ENCODE peak calls at places on chromosomes 12 and 14, in four cellular contexts. One of them, this sample, is unnamed.
A peak's percentile ranks its signal among the peaks of the same experiment; 100 is the strongest.

GRCh38 chr14:89219056-89219455 is 198.0 kb downstream of the FOXN3 start:
- DNase-seq in GM23338: no peak
- DNase-seq in PC-3: no peak
- DNase-seq in GM23248: no peak
- DNase-seq in this sample: no peak

GRCh38 chr14:99603471-99603933 is 505 bp downstream of the CCDC85C start:
- DNase-seq in GM23338: peak; percentile 53
- DNase-seq in GM23248: peak; percentile 62
- DNase-seq in PC-3: peak; percentile 25
- DNase-seq in this sample: no peak

GRCh38 chr12:51329742-51330141 is 5.8 kb upstream of the BIN2 start:
- DNase-seq in GM23338: no peak
- DNase-seq in GM23248: no peak
- DNase-seq in PC-3: no peak
- DNase-seq in this sample: no peak

GRCh38 chr12:91651728-91652127 is 469.1 kb upstream of the DCN start:
- DNase-seq in GM23338: no peak
- DNase-seq in GM23248: no peak
- DNase-seq in PC-3: no peak
- DNase-seq in this sample: no peak

GRCh38 chr14:51395361-51395849 is 155.4 kb downstream of the TMX1 start:
- DNase-seq in PC-3: peak; percentile 71
- DNase-seq in GM23248: peak; percentile 78
- DNase-seq in GM23338: peak; percentile 26
- DNase-seq in this sample: peak; percentile 33

GRCh38 chr12:3998968-3999792 is 126.0 kb upstream of the PARP11 start:
- DNase-seq in PC-3: no peak
- DNase-seq in GM23338: peak; percentile 28
- DNase-seq in GM23248: no peak
- DNase-seq in this sample: no peak

GRCh38 chr14:89167705-89168104 is 249.3 kb downstream of the FOXN3 start:
- DNase-seq in GM23248: no peak
- DNase-seq in PC-3: no peak
- DNase-seq in GM23338: peak; percentile 17
- DNase-seq in this sample: no peak

GRCh38 chr12:88889326-88890110 is 309.2 kb upstream of the KITLG start:
- DNase-seq in PC-3: peak; percentile 44
- DNase-seq in GM23338: no peak
- DNase-seq in GM23248: peak; percentile 38
- DNase-seq in this sample: no peak

GRCh38 chr12:177336-177979 is 36.5 kb downstream of the SLC6A12 start:
- DNase-seq in GM23338: no peak
- DNase-seq in GM23248: no peak
- DNase-seq in PC-3: no peak
- DNase-seq in this sample: no peak

GRCh38 chr12:102833687-102834435 is 83.2 kb downstream of the PAH start:
- DNase-seq in PC-3: peak; percentile 17
- DNase-seq in GM23338: peak; percentile 79
- DNase-seq in GM23248: peak; percentile 30
- DNase-seq in this sample: no peak

GRCh38 chr12:41061189-41061588 is 126.9 kb upstream of the PDZRN4 start:
- DNase-seq in PC-3: no peak
- DNase-seq in GM23338: no peak
- DNase-seq in GM23248: no peak
- DNase-seq in this sample: no peak

GRCh38 chr12:8709124-8709830 is 11.5 kb downstream of the RIMKLB start:
- DNase-seq in GM23248: peak; percentile 42
- DNase-seq in PC-3: no peak
- DNase-seq in GM23338: no peak
- DNase-seq in this sample: no peak

GRCh38 chr12:115203661-115204060 is 519.7 kb upstream of the TBX3 start:
- DNase-seq in GM23338: no peak
- DNase-seq in GM23248: peak; percentile 41
- DNase-seq in PC-3: peak; percentile 35
- DNase-seq in this sample: no peak

GRCh38 chr12:43976027-43976426 is 140.1 kb downstream of the TMEM117 start:
- DNase-seq in PC-3: no peak
- DNase-seq in GM23338: no peak
- DNase-seq in GM23248: peak; percentile 36
- DNase-seq in this sample: no peak

GRCh38 chr12:3730111-3730510 is 22.8 kb downstream of the CRACR2A start:
- DNase-seq in GM23248: no peak
- DNase-seq in PC-3: no peak
- DNase-seq in GM23338: no peak
- DNase-seq in this sample: no peak

GRCh38 chr14:101781240-101782061 is 19.9 kb downstream of the PPP2R5C start:
- DNase-seq in GM23248: peak; percentile 62
- DNase-seq in PC-3: no peak
- DNase-seq in GM23338: peak; percentile 25
- DNase-seq in this sample: no peak

GRCh38 chr12:49335955-49336644 is 888 bp downstream of the C1QL4 start:
- DNase-seq in GM23338: peak; percentile 29
- DNase-seq in GM23248: no peak
- DNase-seq in PC-3: no peak
- DNase-seq in this sample: no peak

GRCh38 chr12:20415013-20415412 is 46.7 kb downstream of the PDE3A start:
- DNase-seq in PC-3: no peak
- DNase-seq in GM23338: no peak
- DNase-seq in GM23248: no peak
- DNase-seq in this sample: no peak

GRCh38 chr14:63759454-63759853 is 31.6 kb upstream of the SGPP1 start:
- DNase-seq in GM23338: no peak
- DNase-seq in GM23248: peak; percentile 52
- DNase-seq in PC-3: no peak
- DNase-seq in this sample: no peak

GRCh38 chr12:54394281-54394719 is 9.8 kb upstream of the ZNF385A start:
- DNase-seq in GM23338: peak; percentile 96
- DNase-seq in GM23248: peak; percentile 72
- DNase-seq in PC-3: peak; percentile 88
- DNase-seq in this sample: no peak

GRCh38 chr12:51819851-51820720 is 28.4 kb downstream of the FIGNL2 start:
- DNase-seq in PC-3: no peak
- DNase-seq in GM23248: peak; percentile 80
- DNase-seq in GM23338: peak; percentile 22
- DNase-seq in this sample: no peak

GRCh38 chr14:22502007-22502406 is 87.0 kb downstream of the DAD1 start:
- DNase-seq in GM23248: no peak
- DNase-seq in GM23338: no peak
- DNase-seq in PC-3: peak; percentile 39
- DNase-seq in this sample: no peak

GRCh38 chr14:26427059-26427458 is 170.8 kb downstream of the NOVA1 start:
- DNase-seq in GM23338: no peak
- DNase-seq in GM23248: peak; percentile 41
- DNase-seq in PC-3: no peak
- DNase-seq in this sample: no peak

GRCh38 chr14:98138666-98139065 is 1133.3 kb downstream of the BCL11B start:
- DNase-seq in PC-3: peak; percentile 30
- DNase-seq in GM23248: peak; percentile 47
- DNase-seq in GM23338: peak; percentile 88
- DNase-seq in this sample: no peak

GRCh38 chr14:101736071-101736470 is 25.4 kb upstream of the PPP2R5C start:
- DNase-seq in PC-3: no peak
- DNase-seq in GM23248: no peak
- DNase-seq in GM23338: no peak
- DNase-seq in this sample: no peak

GRCh38 chr14:96940009-96940408 is 142.8 kb downstream of the VRK1 start:
- DNase-seq in PC-3: peak; percentile 30
- DNase-seq in GM23248: peak; percentile 2
- DNase-seq in GM23338: peak; percentile 27
- DNase-seq in this sample: no peak

GRCh38 chr12:8644345-8645248 is 18.0 kb downstream of the MFAP5 start:
- DNase-seq in PC-3: no peak
- DNase-seq in GM23338: no peak
- DNase-seq in GM23248: peak; percentile 16
- DNase-seq in this sample: peak; percentile 4

GRCh38 chr14:39040529-39040928 is 62.5 kb downstream of the SEC23A start:
- DNase-seq in PC-3: no peak
- DNase-seq in GM23338: no peak
- DNase-seq in GM23248: no peak
- DNase-seq in this sample: no peak

GRCh38 chr14:39034481-39035296 is 68.3 kb downstream of the SEC23A start:
- DNase-seq in PC-3: peak; percentile 10
- DNase-seq in GM23338: peak; percentile 64
- DNase-seq in GM23248: peak; percentile 52
- DNase-seq in this sample: no peak

GRCh38 chr14:39036760-39037159 is 66.3 kb downstream of the SEC23A start:
- DNase-seq in GM23338: no peak
- DNase-seq in PC-3: no peak
- DNase-seq in GM23248: no peak
- DNase-seq in this sample: no peak

GRCh38 chr14:39035336-39035735 is 67.7 kb downstream of the SEC23A start:
- DNase-seq in PC-3: no peak
- DNase-seq in GM23248: no peak
- DNase-seq in GM23338: no peak
- DNase-seq in this sample: no peak

GRCh38 chr14:39038542-39038941 is 64.5 kb downstream of the SEC23A start:
- DNase-seq in GM23338: no peak
- DNase-seq in PC-3: no peak
- DNase-seq in GM23248: no peak
- DNase-seq in this sample: no peak
- H3K9me2 ChIP-seq in GM23338: no peaks in the 10 kb centered on the region
- H3K9me2 ChIP-seq in PC-3: no peaks in the 10 kb centered on the region
- H3K9me2 ChIP-seq in GM23248: no peaks in the 10 kb centered on the region
- H3K9me2 ChIP-seq in this sample: no peaks in the 10 kb centered on the region

DNA sequence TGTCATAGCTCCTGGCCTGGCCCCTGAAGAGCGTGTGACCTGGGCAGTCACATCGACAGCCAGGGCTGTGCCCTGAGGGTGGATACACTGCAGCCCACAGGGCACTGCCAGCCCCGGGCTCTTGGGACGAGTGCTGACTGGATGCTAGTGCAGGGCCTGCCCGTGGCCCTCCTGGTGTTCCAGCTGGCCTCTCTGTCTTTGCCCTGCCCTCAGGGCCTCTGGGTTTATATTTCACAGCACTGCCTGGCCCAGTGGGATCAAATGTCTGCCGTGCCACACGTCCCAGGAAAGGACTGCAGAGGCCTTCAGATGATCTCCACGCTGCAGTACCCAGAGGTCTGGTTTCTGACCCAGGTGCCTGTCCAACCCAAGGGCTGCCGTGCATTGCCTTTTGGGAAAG is 10.1 kb upstream of the CCDC197 start:
- DNase-seq in GM23338: no peak
- DNase-seq in GM23248: no peak
- DNase-seq in PC-3: no peak
- DNase-seq in this sample: no peak
- H3K27ac ChIP-seq in GM23338: no peak overlapping the region
- H3K27ac ChIP-seq in GM23248: no peak overlapping the region
- H3K27ac ChIP-seq in PC-3: no peak overlapping the region
- H3K27ac ChIP-seq in this sample: no peak overlapping the region

GRCh38 chr14:54387328-54387727 is 9.5 kb upstream of the CDKN3 start:
- DNase-seq in PC-3: no peak
- DNase-seq in GM23338: no peak
- DNase-seq in GM23248: no peak
- DNase-seq in this sample: no peak
- H3F3A ChIP-seq in PC-3: no peaks in the 10 kb centered on the region
- H3F3A ChIP-seq in GM23338: peaks cover 3% of the 10 kb centered on the region
- H3F3A ChIP-seq in GM23248: no peaks in the 10 kb centered on the region
- H3F3A ChIP-seq in this sample: no peaks in the 10 kb centered on the region

GRCh38 chr14:90658541-90658967 is 157.7 kb downstream of the TTC7B start:
- DNase-seq in GM23338: no peak
- DNase-seq in PC-3: peak; percentile 75
- DNase-seq in GM23248: peak; percentile 60
- DNase-seq in this sample: peak; percentile 42
- H3K9me2 ChIP-seq in GM23338: no peaks in the 10 kb centered on the region
- H3K9me2 ChIP-seq in PC-3: no peaks in the 10 kb centered on the region
- H3K9me2 ChIP-seq in GM23248: no peaks in the 10 kb centered on the region
- H3K9me2 ChIP-seq in this sample: no peaks in the 10 kb centered on the region

GRCh38 chr12:71786840-71787239 is 32.2 kb downstream of the RAB21 start:
- DNase-seq in GM23338: no peak
- DNase-seq in PC-3: no peak
- DNase-seq in GM23248: no peak
- DNase-seq in this sample: no peak
- H3K27ac ChIP-seq in GM23338: no peak overlapping the region
- H3K27ac ChIP-seq in PC-3: no peak overlapping the region
- H3K27ac ChIP-seq in GM23248: no peak overlapping the region
- H3K27ac ChIP-seq in this sample: no peak overlapping the region

DNA sequence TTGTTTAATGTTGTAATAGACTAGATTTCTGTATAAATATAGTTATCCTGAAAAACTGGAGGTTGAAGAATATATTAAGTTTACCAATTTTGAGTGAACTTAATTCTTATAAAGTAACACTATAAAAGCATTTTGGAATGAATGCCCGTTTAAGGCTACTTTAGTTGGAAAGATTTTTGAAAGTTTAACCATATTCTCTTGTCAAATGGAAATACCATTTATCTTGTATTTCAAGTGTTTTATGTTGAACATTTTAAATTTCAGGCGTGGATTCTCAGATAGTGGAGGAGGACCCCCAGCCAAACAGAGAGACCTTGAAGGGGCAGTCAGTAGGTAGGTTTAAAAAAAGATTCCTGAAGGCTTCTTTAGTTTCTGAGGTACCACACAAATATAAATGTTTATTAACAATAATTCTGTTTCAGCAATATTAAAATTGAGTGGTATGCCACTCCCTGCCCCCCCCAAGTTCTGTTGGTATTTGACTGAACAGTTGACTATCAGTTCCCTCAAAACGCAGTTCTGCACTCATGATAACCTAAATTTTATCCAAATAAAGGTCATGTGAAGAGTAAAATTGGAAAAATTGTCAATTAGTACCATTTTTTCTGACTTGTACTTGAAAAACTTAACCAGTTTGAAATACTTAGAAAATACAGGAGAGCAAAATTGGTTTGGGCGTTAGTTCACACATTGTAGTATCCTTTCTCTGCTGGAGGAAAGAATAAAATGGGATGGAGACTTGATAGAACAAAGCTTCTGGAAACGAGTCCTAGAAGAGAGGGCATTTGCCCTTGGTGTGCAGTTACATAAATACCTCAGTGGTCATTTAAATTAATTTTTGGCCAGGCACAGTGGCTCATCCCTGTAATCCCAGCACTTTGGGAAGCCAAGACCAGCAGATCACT is 1.5 kb downstream of the PNN start:
- DNase-seq in GM23248: no peak
- DNase-seq in PC-3: no peak
- DNase-seq in GM23338: no peak
- DNase-seq in this sample: no peak
- H3F3A ChIP-seq in GM23248: peaks cover 58% of the 10 kb centered on the region
- H3F3A ChIP-seq in PC-3: peaks cover 7% of the 10 kb centered on the region
- H3F3A ChIP-seq in GM23338: peaks cover 41% of the 10 kb centered on the region
- H3F3A ChIP-seq in this sample: peaks cover 60% of the 10 kb centered on the region

GRCh38 chr12:97323154-97323553 is 139.4 kb upstream of the RMST start:
- DNase-seq in PC-3: no peak
- DNase-seq in GM23248: no peak
- DNase-seq in GM23338: peak; percentile 46
- DNase-seq in this sample: no peak
- H3K9me2 ChIP-seq in PC-3: no peaks in the 10 kb centered on the region
- H3K9me2 ChIP-seq in GM23248: no peaks in the 10 kb centered on the region
- H3K9me2 ChIP-seq in GM23338: no peaks in the 10 kb centered on the region
- H3K9me2 ChIP-seq in this sample: no peaks in the 10 kb centered on the region

This sample was measured in PC-9.